ENCODE peak calls at places on chromosomes 3 and 15, in four cellular contexts. F is stimulated activated CD4-positive, alpha-beta T cell treated with anti-CD3 and anti-CD28 coated beads, Interleukin-1b, Interleukin-23, amount 100 ng/mL, for 4 hours; B is KG1; M is iris pigment epithelial cell. L is an unnamed sample.

GRCh38 chr15:41031232-41032078 is 78.2 kb downstream of the CHAC1 start:
- DNase-seq in F (no peak), B (no peak), M (no peak), L (no peak)

GRCh38 chr15:49890689-49891088 is 228.3 kb downstream of the ATP8B4 start:
- DNase-seq in F (no peak), B (no peak), M (no peak), L (no peak)

GRCh38 chr3:23754215-23754614 is 51.5 kb upstream of the UBE2E1 start:
- DNase-seq in F (no peak), B (no peak), M (no peak), L (no peak)

GRCh38 chr15:86006546-86006945 is 73.1 kb upstream of the AGBL1 start:
- DNase-seq in F (no peak), B (no peak), M (no peak), L (no peak)

GRCh38 chr3:172317984-172318383 is 130.3 kb downstream of the GHSR start:
- DNase-seq in F (no peak), B (no peak), M (peak; percentile 89), L (peak; percentile 47)

GRCh38 chr15:58521293-58521991 is 89.7 kb downstream of the LIPC start:
- DNase-seq in F (no peak), B (peak; percentile 70), M (peak; percentile 83), L (peak; percentile 98)

GRCh38 chr3:42164635-42165034 is 73.5 kb downstream of the TRAK1 start:
- DNase-seq in F (no peak), B (no peak), M (no peak), L (no peak)

GRCh38 chr15:74725845-74726773 is 781 bp upstream of the CYP1A1 start:
- DNase-seq in F (peak; percentile 27), B (no peak), M (peak; percentile 4), L (no peak)

GRCh38 chr3:45599984-45600650 is 5.6 kb downstream of the LIMD1 start:
- DNase-seq in F (no peak), B (no peak), M (no peak), L (no peak)

GRCh38 chr15:32935139-32935538 is 217.3 kb downstream of the GREM1 start:
- DNase-seq in F (no peak), B (no peak), M (no peak), L (no peak)

GRCh38 chr3:195880037-195880431 is 28.3 kb downstream of the TNK2 start:
- DNase-seq in F (no peak), B (no peak), M (no peak), L (no peak)

GRCh38 chr3:135082706-135083105 is 287.6 kb downstream of the EPHB1 start:
- DNase-seq in F (no peak), B (no peak), M (no peak), L (no peak)

GRCh38 chr3:125137432-125138033 is 75.0 kb downstream of the SLC12A8 start:
- DNase-seq in F (no peak), B (no peak), M (peak; percentile 88), L (no peak)

GRCh38 chr3:43895573-43895972 is 204.8 kb downstream of the ABHD5 start:
- DNase-seq in F (no peak), B (no peak), M (no peak), L (no peak)

GRCh38 chr15:70091649-70092461 is 5.9 kb downstream of the TLE3 start:
- DNase-seq in F (no peak), B (no peak), M (peak; percentile 64), L (no peak)

GRCh38 chr15:22788004-22788403 is 1.6 kb downstream of the NIPA1 start:
- DNase-seq in F (no peak), B (no peak), M (no peak), L (no peak)

GRCh38 chr15:42085236-42085605 is 9.1 kb downstream of the PLA2G4D start:
- DNase-seq in F (no peak), B (no peak), M (no peak), L (no peak)

GRCh38 chr3:100335137-100335833 is 728 bp downstream of the NIT2 start:
- DNase-seq in F (peak; percentile 17), B (no peak), M (peak; percentile 27), L (no peak)

GRCh38 chr3:51940648-51941421 is 869 bp downstream of the RRP9 start:
- DNase-seq in F (no peak), B (no peak), M (peak; percentile 21), L (no peak)

GRCh38 chr3:29170894-29171582 is 109.8 kb upstream of the RBMS3 start:
- DNase-seq in F (no peak), B (no peak), M (peak; percentile 81), L (no peak)

GRCh38 chr3:30475038-30475808 is 131.2 kb upstream of the TGFBR2 start:
- DNase-seq in F (no peak), B (no peak), M (no peak), L (no peak)